ENCODE peak calls at places on chromosomes 2 and 18, in eight cellular contexts. One of them, this sample, is unnamed.

GRCh38 chr2:180017764-180018163 is 10.7 kb upstream of the CWC22 start:
- DNase-seq in esophagus muscularis mucosa: no peak
- DNase-seq in AG10803: peak; percentile 51
- DNase-seq in A549: no peak
- DNase-seq in HFFc6: peak; percentile 21
- DNase-seq in AG04450: no peak
- DNase-seq in activated CD8-positive, alpha-beta T cell treated with anti-CD3 and anti-CD28 coated beads for 36 hours: no peak
- DNase-seq in GM12878: no peak
- DNase-seq in this sample: no peak

GRCh38 chr2:215900203-215900611 is 113.1 kb downstream of the MREG start:
- DNase-seq in esophagus muscularis mucosa: no peak
- DNase-seq in AG10803: peak; percentile 90
- DNase-seq in A549: no peak
- DNase-seq in HFFc6: peak; percentile 43
- DNase-seq in AG04450: no peak
- DNase-seq in activated CD8-positive, alpha-beta T cell treated with anti-CD3 and anti-CD28 coated beads for 36 hours: no peak
- DNase-seq in GM12878: no peak
- DNase-seq in this sample: no peak

GRCh38 chr2:218781691-218782528 is at the start of gene CYP27A1:
- DNase-seq in esophagus muscularis mucosa: no peak
- DNase-seq in AG10803: peak; percentile 23
- DNase-seq in A549: no peak
- DNase-seq in HFFc6: no peak
- DNase-seq in AG04450: no peak
- DNase-seq in activated CD8-positive, alpha-beta T cell treated with anti-CD3 and anti-CD28 coated beads for 36 hours: peak; percentile 3
- DNase-seq in GM12878: no peak
- DNase-seq in this sample: no peak

GRCh38 chr2:226115102-226115831 is 684.4 kb downstream of the IRS1 start:
- DNase-seq in esophagus muscularis mucosa: no peak
- DNase-seq in AG10803: peak; percentile 92
- DNase-seq in A549: peak; percentile 51
- DNase-seq in HFFc6: peak; percentile 96
- DNase-seq in AG04450: peak; percentile 92
- DNase-seq in activated CD8-positive, alpha-beta T cell treated with anti-CD3 and anti-CD28 coated beads for 36 hours: no peak
- DNase-seq in GM12878: no peak
- DNase-seq in this sample: peak; percentile 79

GRCh38 chr18:8116346-8117007 is 492.8 kb upstream of the RAB12 start:
- DNase-seq in esophagus muscularis mucosa: no peak
- DNase-seq in AG10803: peak; percentile 58
- DNase-seq in A549: peak; percentile 51
- DNase-seq in HFFc6: peak; percentile 77
- DNase-seq in AG04450: no peak
- DNase-seq in activated CD8-positive, alpha-beta T cell treated with anti-CD3 and anti-CD28 coated beads for 36 hours: no peak
- DNase-seq in GM12878: no peak
- DNase-seq in this sample: no peak

GRCh38 chr18:68449292-68449691 is 265.6 kb downstream of the TMX3 start:
- DNase-seq in esophagus muscularis mucosa: no peak
- DNase-seq in AG10803: peak; percentile 98
- DNase-seq in A549: no peak
- DNase-seq in HFFc6: peak; percentile 84
- DNase-seq in AG04450: peak; percentile 66
- DNase-seq in activated CD8-positive, alpha-beta T cell treated with anti-CD3 and anti-CD28 coated beads for 36 hours: no peak
- DNase-seq in GM12878: no peak
- DNase-seq in this sample: peak; percentile 46

GRCh38 chr2:182642328-182642727 is 73.7 kb upstream of the DNAJC10 start:
- DNase-seq in esophagus muscularis mucosa: no peak
- DNase-seq in AG10803: peak; percentile 48
- DNase-seq in A549: peak; percentile 3
- DNase-seq in HFFc6: peak; percentile 45
- DNase-seq in AG04450: no peak
- DNase-seq in activated CD8-positive, alpha-beta T cell treated with anti-CD3 and anti-CD28 coated beads for 36 hours: peak; percentile 36
- DNase-seq in GM12878: peak; percentile 27
- DNase-seq in this sample: peak; percentile 27

GRCh38 chr18:49723648-49724180 is 89.6 kb downstream of the ACAA2 start:
- DNase-seq in esophagus muscularis mucosa: peak; percentile 82
- DNase-seq in AG10803: no peak
- DNase-seq in A549: no peak
- DNase-seq in HFFc6: peak; percentile 3
- DNase-seq in AG04450: no peak
- DNase-seq in activated CD8-positive, alpha-beta T cell treated with anti-CD3 and anti-CD28 coated beads for 36 hours: peak; percentile 68
- DNase-seq in GM12878: peak; percentile 43
- DNase-seq in this sample: no peak

GRCh38 chr18:8287184-8287885 is 321.9 kb upstream of the RAB12 start:
- DNase-seq in esophagus muscularis mucosa: no peak
- DNase-seq in AG10803: no peak
- DNase-seq in A549: no peak
- DNase-seq in HFFc6: no peak
- DNase-seq in AG04450: no peak
- DNase-seq in activated CD8-positive, alpha-beta T cell treated with anti-CD3 and anti-CD28 coated beads for 36 hours: no peak
- DNase-seq in GM12878: no peak
- DNase-seq in this sample: no peak

GRCh38 chr2:140473851-140474250 is 1657.0 kb downstream of the LRP1B start:
- DNase-seq in esophagus muscularis mucosa: no peak
- DNase-seq in AG10803: no peak
- DNase-seq in A549: no peak
- DNase-seq in HFFc6: no peak
- DNase-seq in AG04450: no peak
- DNase-seq in activated CD8-positive, alpha-beta T cell treated with anti-CD3 and anti-CD28 coated beads for 36 hours: no peak
- DNase-seq in GM12878: no peak
- DNase-seq in this sample: no peak

GRCh38 chr2:97871096-97871780 is 124.5 kb downstream of the TMEM131 start:
- DNase-seq in esophagus muscularis mucosa: no peak
- DNase-seq in AG10803: peak; percentile 74
- DNase-seq in A549: no peak
- DNase-seq in HFFc6: peak; percentile 77
- DNase-seq in AG04450: peak; percentile 10
- DNase-seq in activated CD8-positive, alpha-beta T cell treated with anti-CD3 and anti-CD28 coated beads for 36 hours: no peak
- DNase-seq in GM12878: no peak
- DNase-seq in this sample: no peak

GRCh38 chr18:22207022-22207758 is 37.8 kb downstream of the GATA6 start:
- DNase-seq in esophagus muscularis mucosa: peak; percentile 39
- DNase-seq in AG10803: peak; percentile 51
- DNase-seq in A549: no peak
- DNase-seq in HFFc6: no peak
- DNase-seq in AG04450: no peak
- DNase-seq in activated CD8-positive, alpha-beta T cell treated with anti-CD3 and anti-CD28 coated beads for 36 hours: no peak
- DNase-seq in GM12878: no peak
- DNase-seq in this sample: no peak

GRCh38 chr2:240200230-240201051 is 60.0 kb upstream of the OTOS start:
- DNase-seq in esophagus muscularis mucosa: no peak
- DNase-seq in AG10803: no peak
- DNase-seq in A549: no peak
- DNase-seq in HFFc6: no peak
- DNase-seq in AG04450: no peak
- DNase-seq in activated CD8-positive, alpha-beta T cell treated with anti-CD3 and anti-CD28 coated beads for 36 hours: no peak
- DNase-seq in GM12878: no peak
- DNase-seq in this sample: no peak

GRCh38 chr2:228016402-228016801 is 145.0 kb downstream of the DAW1 start:
- DNase-seq in esophagus muscularis mucosa: no peak
- DNase-seq in AG10803: no peak
- DNase-seq in A549: no peak
- DNase-seq in HFFc6: no peak
- DNase-seq in AG04450: no peak
- DNase-seq in activated CD8-positive, alpha-beta T cell treated with anti-CD3 and anti-CD28 coated beads for 36 hours: no peak
- DNase-seq in GM12878: no peak
- DNase-seq in this sample: no peak

GRCh38 chr18:72866901-72867701 is 686 bp downstream of the NETO1 start:
- DNase-seq in esophagus muscularis mucosa: no peak
- DNase-seq in AG10803: no peak
- DNase-seq in A549: no peak
- DNase-seq in HFFc6: no peak
- DNase-seq in AG04450: no peak
- DNase-seq in activated CD8-positive, alpha-beta T cell treated with anti-CD3 and anti-CD28 coated beads for 36 hours: no peak
- DNase-seq in GM12878: no peak
- DNase-seq in this sample: no peak

GRCh38 chr2:220373878-220374277 is 746.4 kb downstream of the SLC4A3 start:
- DNase-seq in esophagus muscularis mucosa: no peak
- DNase-seq in AG10803: peak; percentile 41
- DNase-seq in A549: no peak
- DNase-seq in HFFc6: peak; percentile 41
- DNase-seq in AG04450: peak; percentile 37
- DNase-seq in activated CD8-positive, alpha-beta T cell treated with anti-CD3 and anti-CD28 coated beads for 36 hours: no peak
- DNase-seq in GM12878: no peak
- DNase-seq in this sample: no peak

GRCh38 chr18:62754026-62754425 is 38.7 kb downstream of the PHLPP1 start:
- DNase-seq in esophagus muscularis mucosa: no peak
- DNase-seq in AG10803: no peak
- DNase-seq in A549: no peak
- DNase-seq in HFFc6: no peak
- DNase-seq in AG04450: no peak
- DNase-seq in activated CD8-positive, alpha-beta T cell treated with anti-CD3 and anti-CD28 coated beads for 36 hours: no peak
- DNase-seq in GM12878: no peak
- DNase-seq in this sample: no peak

GRCh38 chr18:67938691-67939090 is 422.2 kb upstream of the DSEL start:
- DNase-seq in esophagus muscularis mucosa: no peak
- DNase-seq in AG10803: peak; percentile 75
- DNase-seq in A549: no peak
- DNase-seq in HFFc6: peak; percentile 62
- DNase-seq in AG04450: peak; percentile 58
- DNase-seq in activated CD8-positive, alpha-beta T cell treated with anti-CD3 and anti-CD28 coated beads for 36 hours: no peak
- DNase-seq in GM12878: no peak
- DNase-seq in this sample: peak; percentile 46

GRCh38 chr18:33751613-33752221 is 173.7 kb downstream of the ASXL3 start:
- DNase-seq in esophagus muscularis mucosa: no peak
- DNase-seq in AG10803: peak; percentile 30
- DNase-seq in A549: no peak
- DNase-seq in HFFc6: no peak
- DNase-seq in AG04450: no peak
- DNase-seq in activated CD8-positive, alpha-beta T cell treated with anti-CD3 and anti-CD28 coated beads for 36 hours: no peak
- DNase-seq in GM12878: no peak
- DNase-seq in this sample: no peak
- TF ChIP-seq CTCF in esophagus muscularis mucosa: peak; percentile 40
- TF ChIP-seq CTCF in AG10803: peak; percentile 70
- TF ChIP-seq CTCF in A549: peak; percentile 23
- TF ChIP-seq CTCF in HFFc6: peak; percentile 70
- TF ChIP-seq CTCF in AG04450: peak; percentile 56
- TF ChIP-seq CTCF in activated CD8-positive, alpha-beta T cell treated with anti-CD3 and anti-CD28 coated beads for 36 hours: peak; percentile 36
- TF ChIP-seq CTCF in GM12878: peak; percentile 31
- TF ChIP-seq CTCF in this sample: peak; percentile 39

DNA sequence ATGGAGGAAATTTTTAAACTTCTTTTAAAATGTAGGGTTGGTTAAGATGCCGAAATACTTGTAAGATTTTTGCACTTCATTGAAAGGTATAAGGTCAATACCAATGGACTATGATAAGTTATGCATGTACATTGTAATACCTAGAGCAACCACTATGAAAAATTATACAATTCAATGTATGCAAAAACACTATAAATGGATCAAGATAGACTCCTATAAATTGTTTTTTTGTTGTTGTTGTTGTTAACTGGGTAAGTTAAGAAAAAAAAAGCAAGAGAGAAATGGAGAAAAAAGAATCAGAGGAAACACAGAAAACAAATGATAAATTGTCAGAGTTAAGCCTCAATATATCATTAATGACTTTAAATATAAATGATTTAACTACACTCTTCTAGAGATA is 421.2 kb downstream of the TMEM182 start:
- DNase-seq in esophagus muscularis mucosa: no peak
- DNase-seq in AG10803: no peak
- DNase-seq in A549: no peak
- DNase-seq in HFFc6: no peak
- DNase-seq in AG04450: no peak
- DNase-seq in activated CD8-positive, alpha-beta T cell treated with anti-CD3 and anti-CD28 coated beads for 36 hours: no peak
- DNase-seq in GM12878: no peak
- DNase-seq in this sample: no peak
- TF ChIP-seq CTCF in esophagus muscularis mucosa: no peak
- TF ChIP-seq CTCF in AG10803: no peak
- TF ChIP-seq CTCF in A549: no peak
- TF ChIP-seq CTCF in HFFc6: peak; percentile 59
- TF ChIP-seq CTCF in AG04450: no peak
- TF ChIP-seq CTCF in activated CD8-positive, alpha-beta T cell treated with anti-CD3 and anti-CD28 coated beads for 36 hours: no peak
- TF ChIP-seq CTCF in GM12878: no peak
- TF ChIP-seq CTCF in this sample: no peak

GRCh38 chr2:127067620-127068350 is 39.2 kb downstream of the BIN1 start:
- DNase-seq in esophagus muscularis mucosa: no peak
- DNase-seq in AG10803: peak; percentile 47
- DNase-seq in A549: peak; percentile 67
- DNase-seq in HFFc6: peak; percentile 21
- DNase-seq in AG04450: peak; percentile 15
- DNase-seq in activated CD8-positive, alpha-beta T cell treated with anti-CD3 and anti-CD28 coated beads for 36 hours: peak; percentile 88
- DNase-seq in GM12878: no peak
- DNase-seq in this sample: no peak
- TF ChIP-seq CTCF in esophagus muscularis mucosa: peak; percentile 75
- TF ChIP-seq CTCF in AG10803: peak; percentile 81
- TF ChIP-seq CTCF in A549: peak; percentile 58
- TF ChIP-seq CTCF in HFFc6: peak; percentile 89
- TF ChIP-seq CTCF in AG04450: peak; percentile 92
- TF ChIP-seq CTCF in activated CD8-positive, alpha-beta T cell treated with anti-CD3 and anti-CD28 coated beads for 36 hours: peak; percentile 77
- TF ChIP-seq CTCF in GM12878: peak; percentile 82
- TF ChIP-seq CTCF in this sample: peak; percentile 90

GRCh38 chr2:10467401-10467800 is 19.3 kb upstream of the ODC1 start:
- DNase-seq in esophagus muscularis mucosa: no peak
- DNase-seq in AG10803: no peak
- DNase-seq in A549: no peak
- DNase-seq in HFFc6: no peak
- DNase-seq in AG04450: no peak
- DNase-seq in activated CD8-positive, alpha-beta T cell treated with anti-CD3 and anti-CD28 coated beads for 36 hours: no peak
- DNase-seq in GM12878: no peak
- DNase-seq in this sample: no peak
- TF ChIP-seq CTCF in esophagus muscularis mucosa: no peak
- TF ChIP-seq CTCF in AG10803: no peak
- TF ChIP-seq CTCF in A549: no peak
- TF ChIP-seq CTCF in HFFc6: no peak
- TF ChIP-seq CTCF in AG04450: no peak
- TF ChIP-seq CTCF in activated CD8-positive, alpha-beta T cell treated with anti-CD3 and anti-CD28 coated beads for 36 hours: no peak
- TF ChIP-seq CTCF in GM12878: no peak
- TF ChIP-seq CTCF in this sample: no peak

DNA sequence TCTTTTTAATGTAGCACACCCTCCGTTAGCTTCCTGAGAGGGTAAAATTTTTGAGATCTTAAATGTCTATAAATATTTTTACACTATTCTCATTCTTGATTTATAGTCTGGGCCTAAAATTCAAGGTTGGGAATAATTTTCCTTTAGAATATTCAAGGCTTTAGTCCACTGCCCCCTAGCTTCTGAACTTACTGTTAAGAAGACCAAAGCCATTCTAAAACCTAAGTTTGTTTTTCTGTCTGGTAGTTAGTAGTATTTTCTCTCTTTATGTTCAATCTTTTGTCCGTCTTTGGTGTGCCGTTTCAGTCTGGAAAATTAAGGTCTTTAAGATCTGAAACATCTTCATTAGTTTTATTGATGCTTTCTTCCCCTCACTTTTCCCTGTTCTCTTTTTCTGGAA is 14.5 kb downstream of the OSBPL6 start:
- DNase-seq in esophagus muscularis mucosa: no peak
- DNase-seq in AG10803: no peak
- DNase-seq in A549: no peak
- DNase-seq in HFFc6: no peak
- DNase-seq in AG04450: no peak
- DNase-seq in activated CD8-positive, alpha-beta T cell treated with anti-CD3 and anti-CD28 coated beads for 36 hours: no peak
- DNase-seq in GM12878: no peak
- DNase-seq in this sample: no peak
- TF ChIP-seq CTCF in esophagus muscularis mucosa: peak; percentile 24
- TF ChIP-seq CTCF in AG10803: peak; percentile 36
- TF ChIP-seq CTCF in A549: peak; percentile 28
- TF ChIP-seq CTCF in HFFc6: peak; percentile 76
- TF ChIP-seq CTCF in AG04450: peak; percentile 52
- TF ChIP-seq CTCF in activated CD8-positive, alpha-beta T cell treated with anti-CD3 and anti-CD28 coated beads for 36 hours: no peak
- TF ChIP-seq CTCF in GM12878: no peak
- TF ChIP-seq CTCF in this sample: peak; percentile 23

DNA sequence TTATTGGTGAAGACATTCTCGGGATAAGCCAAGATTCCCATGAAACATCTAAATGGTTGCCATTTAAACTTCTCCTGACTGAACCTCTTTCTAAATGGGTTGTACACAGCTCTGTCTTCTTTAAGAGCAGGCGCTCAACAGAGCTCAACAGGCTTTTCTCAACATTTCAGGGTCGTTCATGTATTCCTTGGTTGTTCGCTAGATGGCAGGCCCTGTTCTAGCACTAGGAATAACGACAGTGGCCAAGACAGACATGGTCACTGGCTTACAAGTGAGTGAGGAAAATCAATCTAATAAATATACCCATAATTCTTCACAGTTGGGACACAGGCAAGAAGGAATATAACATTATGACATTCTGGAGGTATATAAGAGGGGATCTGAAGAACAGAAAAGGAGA is 154.5 kb downstream of the SMAD2 start:
- DNase-seq in esophagus muscularis mucosa: no peak
- DNase-seq in AG10803: peak; percentile 32
- DNase-seq in A549: no peak
- DNase-seq in HFFc6: no peak
- DNase-seq in AG04450: no peak
- DNase-seq in activated CD8-positive, alpha-beta T cell treated with anti-CD3 and anti-CD28 coated beads for 36 hours: no peak
- DNase-seq in GM12878: no peak
- DNase-seq in this sample: no peak
- TF ChIP-seq CTCF in esophagus muscularis mucosa: no peak
- TF ChIP-seq CTCF in AG10803: peak; percentile 41
- TF ChIP-seq CTCF in A549: no peak
- TF ChIP-seq CTCF in HFFc6: peak; percentile 47
- TF ChIP-seq CTCF in AG04450: peak; percentile 34
- TF ChIP-seq CTCF in activated CD8-positive, alpha-beta T cell treated with anti-CD3 and anti-CD28 coated beads for 36 hours: no peak
- TF ChIP-seq CTCF in GM12878: peak; percentile 25
- TF ChIP-seq CTCF in this sample: no peak

This sample was measured in HFF-Myc.